ENCODE peak calls at places on chromosomes 5 and 9, in seven cellular contexts. C is transverse colon, J is upper lobe of left lung, Z is ovary, E is A549, M is body of pancreas, X is K562. Q is an unnamed sample.

GRCh38 chr5:142175039-142175438 is 66.5 kb downstream of the NDFIP1 start:
- DNase-seq in C (no peak), J (no peak), Z (no peak), E (no peak), M (no peak), X (no peak), Q (no peak)

GRCh38 chr5:160390787-160391696 is 8.8 kb downstream of the FAM200C start:
- DNase-seq in C (no peak), J (no peak), Z (no peak), E (no peak), M (no peak), X (no peak), Q (no peak)

GRCh38 chr9:119009253-119009652 is 360.0 kb downstream of the BRINP1 start:
- DNase-seq in C (no peak), J (peak; percentile 22), Z (no peak), E (no peak), M (no peak), X (no peak), Q (no peak)

GRCh38 chr5:139765409-139766217 is 30.0 kb upstream of the PSD2 start:
- DNase-seq in C (peak; percentile 79), J (peak; percentile 80), Z (peak; percentile 83), E (peak; percentile 74), M (peak; percentile 81), X (peak; percentile 80), Q (peak; percentile 87)

GRCh38 chr5:78718827-78719226 is 70.3 kb upstream of the LHFPL2 start:
- DNase-seq in C (no peak), J (no peak), Z (no peak), E (no peak), M (no peak), X (no peak), Q (no peak)

GRCh38 chr5:179288101-179288808 is 57.0 kb downstream of the ADAMTS2 start:
- DNase-seq in C (no peak), J (no peak), Z (peak; percentile 13), E (no peak), M (no peak), X (no peak), Q (no peak)

GRCh38 chr9:134139081-134139480 is 3.2 kb downstream of the WDR5 start:
- DNase-seq in C (no peak), J (no peak), Z (no peak), E (no peak), M (no peak), X (no peak), Q (no peak)

GRCh38 chr9:29966247-29966646 is 2393.0 kb upstream of the C9orf72 start:
- DNase-seq in C (no peak), J (no peak), Z (no peak), E (no peak), M (no peak), X (no peak), Q (no peak)

GRCh38 chr9:131675437-131676022 is 64.3 kb downstream of the RAPGEF1 start:
- DNase-seq in C (no peak), J (no peak), Z (no peak), E (no peak), M (no peak), X (no peak), Q (no peak)

GRCh38 chr9:111068816-111069215 is 30.5 kb upstream of the LPAR1 start:
- DNase-seq in C (no peak), J (no peak), Z (no peak), E (no peak), M (no peak), X (no peak), Q (no peak)

GRCh38 chr9:100443781-100444768 is 17.1 kb downstream of the MSANTD3 start:
- DNase-seq in C (no peak), J (no peak), Z (no peak), E (no peak), M (no peak), X (no peak), Q (no peak)

GRCh38 chr5:113036321-113036720 is 59.7 kb downstream of the DCP2 start:
- DNase-seq in C (no peak), J (no peak), Z (no peak), E (no peak), M (no peak), X (no peak), Q (no peak)

GRCh38 chr5:96935556-96936430 is at the start of gene LNPEP:
- DNase-seq in C (peak; percentile 98), J (peak; percentile 98), Z (peak; percentile 94), E (peak; percentile 73), M (peak; percentile 97), X (peak; percentile 90), Q (peak; percentile 94)

GRCh38 chr5:19690978-19691377 is 297.0 kb downstream of the CDH18 start:
- DNase-seq in C (no peak), J (no peak), Z (no peak), E (no peak), M (no peak), X (no peak), Q (no peak)

DNA sequence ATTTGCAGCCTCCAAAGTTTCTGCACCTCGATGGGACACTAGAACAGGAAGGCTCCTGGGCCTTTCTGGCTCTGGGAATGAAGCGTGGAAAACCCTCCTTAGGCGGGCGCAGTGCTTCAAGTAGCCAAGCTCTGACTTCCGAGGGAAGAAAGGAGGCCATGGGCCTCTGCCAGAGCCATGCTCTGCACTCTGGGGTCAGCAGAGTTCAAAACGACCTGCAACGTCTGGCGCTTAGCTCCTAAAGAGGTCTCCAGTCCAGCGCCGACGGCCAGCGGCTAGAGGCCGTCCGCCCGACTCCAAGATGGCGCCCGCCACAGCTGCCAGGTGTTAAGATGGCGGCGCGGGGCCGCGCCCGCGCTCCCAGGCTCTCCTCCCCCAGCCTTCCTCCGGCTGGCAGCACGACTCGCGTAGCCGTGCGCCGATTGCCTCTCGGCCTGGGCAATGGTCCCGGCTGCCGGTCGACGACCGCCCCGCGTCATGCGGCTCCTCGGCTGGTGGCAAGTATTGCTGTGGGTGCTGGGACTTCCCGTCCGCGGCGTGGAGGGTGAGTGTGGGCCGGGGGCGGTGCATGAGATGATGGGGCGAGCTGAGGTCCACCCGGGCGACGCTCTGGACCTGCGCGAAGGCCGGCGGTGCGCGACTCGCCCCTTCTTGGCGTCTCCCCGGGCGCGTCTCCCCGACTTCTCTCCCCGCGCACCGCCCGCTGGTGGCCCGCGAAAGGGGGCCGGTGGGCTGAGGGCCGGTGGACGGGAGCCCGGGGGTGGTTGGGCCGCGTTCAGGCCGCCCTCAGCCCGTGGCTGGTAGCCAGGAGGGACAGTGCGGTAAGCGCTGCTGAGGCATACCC is at the start of gene TXNDC15:
- DNase-seq in C (peak; percentile 90), J (peak; percentile 93), Z (peak; percentile 87), E (peak; percentile 85), M (peak; percentile 89), X (peak; percentile 82), Q (peak; percentile 83)
- TF ChIP-seq POLR2A in C (peak; percentile 75), J (peak; percentile 86), Z (peak; percentile 45), E (peak; percentile 97), M (peak; percentile 87), X (peak; percentile 88), Q (peak; percentile 60)

GRCh38 chr9:109012009-109012875 is 1.1 kb downstream of the CTNNAL1 start:
- DNase-seq in C (peak; percentile 54), J (peak; percentile 74), Z (peak; percentile 58), E (peak; percentile 73), M (peak; percentile 62), X (no peak), Q (peak; percentile 75)
- TF ChIP-seq POLR2A in C (peak; percentile 26), J (no peak), Z (no peak), E (no peak), M (peak; percentile 63), X (no peak), Q (no peak)

GRCh38 chr9:71706172-71706571 is 62.1 kb downstream of the CEMIP2 start:
- DNase-seq in C (no peak), J (no peak), Z (no peak), E (no peak), M (no peak), X (no peak), Q (no peak)

GRCh38 chr9:71704806-71705205 is 63.5 kb downstream of the CEMIP2 start:
- DNase-seq in C (no peak), J (no peak), Z (no peak), E (no peak), M (no peak), X (no peak), Q (no peak)

GRCh38 chr9:71710856-71711255 is 57.5 kb downstream of the CEMIP2 start:
- DNase-seq in C (no peak), J (no peak), Z (no peak), E (no peak), M (no peak), X (no peak), Q (no peak)

GRCh38 chr9:71709384-71709783 is 58.9 kb downstream of the CEMIP2 start:
- DNase-seq in C (no peak), J (no peak), Z (no peak), E (no peak), M (no peak), X (no peak), Q (no peak)
- TF ChIP-seq POLR2A in C (no peak), J (no peak), Z (no peak), E (no peak), M (no peak), X (no peak), Q (no peak)

GRCh38 chr5:1111727-1112289 is at the start of gene SLC12A7:
- DNase-seq in C (peak; percentile 81), J (peak; percentile 79), Z (peak; percentile 56), E (peak; percentile 86), M (peak; percentile 84), X (peak; percentile 91), Q (peak; percentile 85)
- TF ChIP-seq POLR2A in C (peak; percentile 54), J (peak; percentile 85), Z (peak; percentile 67), E (peak; percentile 94), M (peak; percentile 47), X (no peak), Q (peak; percentile 88)

GRCh38 chr9:117734082-117734481 is 29.9 kb downstream of the TLR4 start:
- DNase-seq in C (no peak), J (no peak), Z (no peak), E (no peak), M (no peak), X (no peak), Q (no peak)

GRCh38 chr9:117729375-117729774 is 25.2 kb downstream of the TLR4 start:
- DNase-seq in C (no peak), J (no peak), Z (no peak), E (no peak), M (no peak), X (no peak), Q (no peak)

GRCh38 chr9:117734523-117735314 is 30.5 kb downstream of the TLR4 start:
- DNase-seq in C (no peak), J (no peak), Z (no peak), E (no peak), M (no peak), X (no peak), Q (no peak)

GRCh38 chr9:117732494-117732893 is 28.3 kb downstream of the TLR4 start:
- DNase-seq in C (no peak), J (no peak), Z (no peak), E (no peak), M (no peak), X (no peak), Q (no peak)

DNA sequence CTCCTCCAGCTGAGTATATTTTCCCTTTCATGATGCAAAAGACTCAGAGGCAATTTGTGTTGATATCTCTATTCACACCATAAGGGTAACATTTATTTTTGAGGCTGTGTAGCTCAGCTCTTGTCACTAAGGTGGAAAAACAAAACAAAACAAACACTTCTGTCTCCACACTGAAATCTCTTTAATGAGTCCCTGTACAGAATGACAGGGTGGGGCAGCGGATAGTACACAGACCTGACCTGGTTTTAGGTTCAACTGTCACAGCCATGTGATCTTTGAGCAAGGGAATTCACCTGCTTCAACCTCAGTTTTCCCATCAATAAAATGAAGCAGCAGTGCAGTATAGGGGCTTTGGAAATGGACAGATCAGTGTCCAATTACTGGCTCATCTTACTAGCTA is 29.3 kb downstream of the TLR4 start:
- DNase-seq in C (peak; percentile 54), J (no peak), Z (no peak), E (no peak), M (no peak), X (no peak), Q (no peak)
- TF ChIP-seq POLR2A in C (no peak), J (no peak), Z (no peak), E (no peak), M (no peak), X (no peak), Q (no peak)

GRCh38 chr9:22008662-22009562 is at the start of gene CDKN2B:
- DNase-seq in C (peak; percentile 97), J (peak; percentile 95), Z (peak; percentile 94), E (no peak), M (peak; percentile 96), X (no peak), Q (peak; percentile 98)
- TF ChIP-seq POLR2A in C (peak; percentile 95), J (peak; percentile 84), Z (peak; percentile 10), E (no peak), M (peak; percentile 87), X (no peak), Q (peak; percentile 94)

Q was measured in Peyer's patch.